ENCODE peak calls at places on chromosome 17, in ten cellular contexts. S is GM23338, I is endothelial cell of umbilical vein, W is transverse colon, X is K562, V is SK-N-SH, U is spleen, R is prostate gland, Q is Panc1, E is stomach. M is an unnamed sample.

GRCh38 chr17:54373970-54374369 is 526.7 kb upstream of the TOM1L1 start:
- DNase-seq in W (no peak), U (no peak), X (no peak), S (no peak), R (no peak), V (no peak), E (no peak), I (no peak), Q (no peak), M (no peak)

GRCh38 chr17:72631568-72631967 is 460.9 kb downstream of the SLC39A11 start:
- DNase-seq in I (no peak), W (no peak), U (no peak), E (no peak), V (no peak), X (no peak), Q (no peak), R (no peak), S (no peak), M (no peak)

GRCh38 chr17:73585583-73585982 is 58.7 kb downstream of the SDK2 start:
- DNase-seq in E (no peak), R (no peak), W (no peak), Q (no peak), V (no peak), S (peak; percentile 67), I (no peak), X (no peak), U (no peak), M (no peak)

GRCh38 chr17:876272-876671 is 94.1 kb downstream of the MRM3 start:
- DNase-seq in X (no peak), I (no peak), S (peak; percentile 52), R (no peak), E (no peak), W (no peak), U (no peak), V (no peak), Q (no peak), M (no peak)

GRCh38 chr17:74532115-74532514 is 840 bp upstream of the CD300LB start:
- DNase-seq in I (no peak), V (no peak), E (peak; percentile 35), U (peak; percentile 87), W (peak; percentile 43), S (peak; percentile 86), X (no peak), R (no peak), Q (no peak), M (no peak)

GRCh38 chr17:35752471-35752870 is 568 bp downstream of the GAS2L2 start:
- DNase-seq in E (peak; percentile 82), R (no peak), I (no peak), Q (no peak), U (no peak), S (no peak), W (no peak), V (no peak), X (no peak), M (no peak)

GRCh38 chr17:652310-652709 is 62.3 kb downstream of the VPS53 start:
- DNase-seq in V (no peak), U (no peak), I (no peak), W (peak; percentile 47), S (no peak), X (no peak), R (no peak), Q (no peak), E (no peak), M (peak; percentile 58)

GRCh38 chr17:31646642-31647041 is 212.4 kb downstream of the COPRS start:
- DNase-seq in W (no peak), Q (no peak), S (no peak), R (no peak), U (no peak), I (no peak), X (no peak), E (no peak), V (no peak), M (no peak)

GRCh38 chr17:51848451-51848850 is 310.1 kb downstream of the CA10 start:
- DNase-seq in S (no peak), I (no peak), R (no peak), V (no peak), U (no peak), X (no peak), Q (no peak), E (no peak), W (no peak), M (no peak)

GRCh38 chr17:48500435-48501426 is 30.1 kb downstream of the HOXB1 start:
- DNase-seq in W (peak; percentile 35), X (peak; percentile 69), R (no peak), E (no peak), S (peak; percentile 68), V (no peak), U (no peak), I (no peak), Q (no peak), M (no peak)

GRCh38 chr17:38663125-38663751 is 11.5 kb downstream of the EPOP start:
- DNase-seq in S (peak; percentile 98), E (peak; percentile 76), X (peak; percentile 74), R (no peak), U (peak; percentile 76), Q (no peak), W (peak; percentile 72), V (peak; percentile 88), I (peak; percentile 55), M (peak; percentile 69)

GRCh38 chr17:15411556-15412198 is 55.7 kb downstream of the CDRT4 start:
- DNase-seq in W (no peak), U (no peak), E (no peak), S (no peak), Q (no peak), X (no peak), R (no peak), V (no peak), I (no peak), M (no peak)

GRCh38 chr17:2029911-2030778 is at the start of gene DPH1:
- DNase-seq in W (peak; percentile 89), V (peak; percentile 96), I (peak; percentile 88), R (peak; percentile 86), E (peak; percentile 88), X (peak; percentile 92), S (peak; percentile 97), Q (no peak), U (peak; percentile 96), M (peak; percentile 82)

GRCh38 chr17:73546770-73547345 is 97.4 kb downstream of the SDK2 start:
- DNase-seq in V (peak; percentile 85), Q (no peak), S (peak; percentile 79), U (peak; percentile 90), E (peak; percentile 39), X (peak; percentile 66), W (peak; percentile 70), R (peak; percentile 31), I (no peak), M (peak; percentile 41)

GRCh38 chr17:80836971-80837481 is 154.6 kb upstream of the CHMP6 start:
- DNase-seq in E (no peak), S (no peak), R (no peak), X (no peak), V (peak; percentile 61), U (peak; percentile 66), I (no peak), Q (no peak), W (no peak), M (no peak)

GRCh38 chr17:3647769-3648540 is 11.4 kb downstream of the CTNS start:
- DNase-seq in S (peak; percentile 74), W (peak; percentile 67), R (peak; percentile 32), I (peak; percentile 47), U (no peak), X (no peak), V (peak; percentile 71), E (peak; percentile 72), Q (no peak), M (no peak)

GRCh38 chr17:62792122-62792800 is 15.9 kb downstream of the MARCHF10 start:
- DNase-seq in U (no peak), S (no peak), Q (peak; percentile 91), E (no peak), V (no peak), R (no peak), I (peak; percentile 44), W (no peak), X (no peak), M (no peak)

GRCh38 chr17:59416184-59416583 is 84.7 kb downstream of the YPEL2 start:
- DNase-seq in S (no peak), X (no peak), R (no peak), U (no peak), I (no peak), E (no peak), Q (no peak), W (no peak), V (no peak), M (no peak)
- TF ChIP-seq POLR2AphosphoS5 in S (no peak), X (no peak), R (no peak), U (no peak), I (no peak), E (no peak), Q (no peak), W (no peak), V (no peak), M (no peak)

GRCh38 chr17:50774225-50774803 is 7.0 kb upstream of the ANKRD40CL start:
- DNase-seq in S (peak; percentile 53), V (no peak), E (no peak), Q (no peak), U (no peak), I (no peak), R (no peak), X (no peak), W (no peak), M (no peak)
- TF ChIP-seq CTCF in S (peak; percentile 53), V (no peak), E (no peak), Q (no peak), U (no peak), I (no peak), R (no peak), X (no peak), W (no peak), M (no peak)

DNA sequence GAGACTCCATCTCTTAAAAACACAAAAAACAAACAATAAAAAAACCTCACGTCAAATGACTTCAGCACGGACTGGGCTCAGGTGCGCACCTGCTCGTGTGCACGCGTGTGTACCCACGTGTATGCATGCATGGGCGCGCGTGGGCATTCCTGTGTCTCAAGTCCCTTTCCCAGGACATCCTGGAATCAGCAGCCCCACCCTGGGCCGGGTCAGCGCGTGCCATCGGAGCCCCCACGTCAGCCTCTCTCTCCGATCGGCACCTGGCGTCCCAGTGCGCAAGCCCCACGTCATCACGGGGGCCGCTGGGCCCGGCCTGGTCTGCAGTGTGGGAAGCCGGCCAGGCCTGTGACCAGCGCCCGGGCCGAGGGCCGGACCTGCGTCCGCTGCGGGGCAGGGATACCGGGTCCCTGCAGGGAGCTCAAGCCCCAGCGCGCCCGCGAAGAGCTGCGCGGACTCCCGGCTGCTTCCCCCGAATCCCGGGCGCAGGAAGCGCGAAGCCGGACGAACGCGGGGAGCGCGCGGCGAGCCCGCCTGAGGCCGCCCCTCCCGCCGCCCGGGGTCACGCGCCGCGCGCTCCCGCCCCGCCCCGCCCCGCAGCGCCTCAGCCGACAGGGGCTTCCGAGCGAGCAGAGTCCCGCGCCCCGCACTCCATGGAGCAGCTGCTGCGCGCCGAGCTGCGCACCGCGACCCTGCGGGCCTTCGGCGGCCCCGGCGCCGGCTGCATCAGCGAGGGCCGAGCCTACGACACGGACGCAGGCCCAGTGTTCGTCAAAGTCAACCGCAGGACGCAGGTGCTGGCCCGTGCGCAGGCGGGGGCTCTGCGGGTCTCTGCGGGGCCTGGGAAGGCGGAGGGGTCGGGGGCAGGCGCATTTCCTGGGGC is at the start of gene FN3K:
- DNase-seq in R (peak; percentile 40), V (peak; percentile 97), Q (no peak), W (peak; percentile 73), S (peak; percentile 80), U (peak; percentile 80), X (peak; percentile 84), I (peak; percentile 64), E (peak; percentile 74), M (no peak)
- TF ChIP-seq POLR2AphosphoS5 in R (peak; percentile 8), V (peak; percentile 43), Q (peak; percentile 74), W (peak; percentile 57), S (peak; percentile 49), U (peak; percentile 60), X (no peak), I (peak; percentile 61), E (peak; percentile 62), M (no peak)

GRCh38 chr17:36870618-36871002 is 66.7 kb upstream of the LHX1 start:
- DNase-seq in R (no peak), I (no peak), S (peak; percentile 36), V (no peak), X (no peak), W (no peak), E (no peak), U (peak; percentile 9), Q (no peak), M (no peak)
- TF ChIP-seq CTCF in R (no peak), I (no peak), S (peak; percentile 59), V (no peak), X (no peak), W (no peak), E (no peak), U (no peak), Q (no peak), M (no peak)

M was measured in breast epithelium.